ENCODE peak calls at places on chromosomes 2 and 18, in ten cellular contexts. U, G, V, H, S, I, N, W, O and R are unnamed samples.

GRCh38 chr2:113156278-113157107 is 17.3 kb upstream of the PSD4 start:
- DNase-seq in U (no peak), G (no peak), V (no peak), H (peak; percentile 7), S (no peak), I (no peak), N (no peak), W (no peak), O (no peak), R (no peak)

GRCh38 chr2:12607971-12608370 is 108.8 kb upstream of the TRIB2 start:
- DNase-seq in U (no peak), G (no peak), V (no peak), H (no peak), S (no peak), I (no peak), N (no peak), W (no peak), O (no peak), R (no peak)

GRCh38 chr2:150261691-150262090 is 225.8 kb downstream of the RND3 start:
- DNase-seq in U (no peak), G (no peak), V (no peak), H (no peak), S (no peak), I (no peak), N (no peak), W (no peak), O (no peak), R (no peak)

GRCh38 chr2:16666453-16666801 is 793 bp upstream of the CYRIA start:
- DNase-seq in U (no peak), G (no peak), V (no peak), H (no peak), S (no peak), I (peak; percentile 16), N (no peak), W (peak; percentile 36), O (no peak), R (no peak)

GRCh38 chr2:232365621-232366321 is 12.8 kb upstream of the ALPP start:
- DNase-seq in U (no peak), G (no peak), V (no peak), H (no peak), S (no peak), I (peak; percentile 63), N (no peak), W (no peak), O (no peak), R (no peak)

GRCh38 chr2:220572385-220572784 is 945.0 kb downstream of the SLC4A3 start:
- DNase-seq in U (peak; percentile 9), G (no peak), V (no peak), H (no peak), S (no peak), I (no peak), N (no peak), W (no peak), O (no peak), R (no peak)

GRCh38 chr2:36376319-36376765 is 20.8 kb downstream of the CRIM1 start:
- DNase-seq in U (no peak), G (peak; percentile 3), V (no peak), H (no peak), S (peak; percentile 80), I (peak; percentile 81), N (peak; percentile 79), W (no peak), O (peak; percentile 87), R (no peak)

GRCh38 chr2:12232876-12233275 is 483.9 kb upstream of the TRIB2 start:
- DNase-seq in U (no peak), G (no peak), V (no peak), H (no peak), S (no peak), I (no peak), N (no peak), W (no peak), O (no peak), R (no peak)

GRCh38 chr2:201218780-201219179 is 35.8 kb downstream of the CASP10 start:
- DNase-seq in U (no peak), G (no peak), V (no peak), H (no peak), S (no peak), I (no peak), N (no peak), W (no peak), O (no peak), R (no peak)

GRCh38 chr2:74836675-74837401 is 2.9 kb downstream of the HK2 start:
- DNase-seq in U (no peak), G (no peak), V (no peak), H (no peak), S (peak; percentile 44), I (no peak), N (no peak), W (peak; percentile 73), O (no peak), R (peak; percentile 70)

GRCh38 chr2:134178109-134178877 is 75.6 kb upstream of the MGAT5 start:
- DNase-seq in U (no peak), G (no peak), V (no peak), H (no peak), S (no peak), I (no peak), N (no peak), W (no peak), O (no peak), R (no peak)

GRCh38 chr2:237465515-237466227 is 21.4 kb upstream of the MLPH start:
- DNase-seq in U (peak; percentile 95), G (no peak), V (no peak), H (peak; percentile 62), S (no peak), I (no peak), N (no peak), W (no peak), O (peak; percentile 25), R (no peak)

GRCh38 chr18:41938445-41938844 is 16.6 kb upstream of the PIK3C3 start:
- DNase-seq in U (no peak), G (no peak), V (no peak), H (no peak), S (no peak), I (no peak), N (no peak), W (no peak), O (no peak), R (no peak)

GRCh38 chr2:163471947-163472346 is 263.9 kb downstream of the FIGN start:
- DNase-seq in U (no peak), G (no peak), V (no peak), H (no peak), S (no peak), I (peak; percentile 12), N (no peak), W (no peak), O (no peak), R (peak; percentile 2)

GRCh38 chr2:161419338-161419965 is 3.4 kb downstream of the TBR1 start:
- DNase-seq in U (no peak), G (no peak), V (no peak), H (no peak), S (no peak), I (no peak), N (no peak), W (no peak), O (no peak), R (no peak)

DNA sequence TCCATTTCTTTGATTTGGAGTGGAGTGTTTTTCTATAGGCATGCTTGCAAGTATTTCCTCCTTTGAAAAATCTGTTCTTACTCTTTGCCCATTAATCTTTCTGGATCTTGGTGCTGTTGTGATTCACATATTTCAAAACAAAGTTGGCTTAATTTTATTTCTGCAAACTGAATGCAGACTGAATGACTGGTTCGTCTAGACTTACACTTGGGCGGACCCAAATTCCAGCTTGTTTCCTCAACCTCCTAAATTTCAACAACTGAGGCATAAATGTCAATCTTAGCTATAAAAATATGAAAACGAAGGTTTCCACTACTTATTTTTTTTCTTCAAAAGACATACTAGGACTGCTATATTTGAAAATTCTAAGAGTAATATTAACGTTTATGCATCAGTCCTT is 59.0 kb downstream of the ANKRD44 start:
- DNase-seq in U (no peak), G (no peak), V (no peak), H (no peak), S (no peak), I (no peak), N (no peak), W (no peak), O (no peak), R (no peak)
- H3K27ac ChIP-seq in U (no peak overlapping the region), G (no peak overlapping the region), V (peak overlapping the region; percentile 15), H (no peak overlapping the region), S (no peak overlapping the region), I (no peak overlapping the region), N (no peak overlapping the region), W (no peak overlapping the region), O (peak overlapping the region; percentile 8), R (no peak overlapping the region)

GRCh38 chr2:60445684-60446184 is 107.7 kb downstream of the BCL11A start:
- DNase-seq in U (no peak), G (no peak), V (no peak), H (no peak), S (no peak), I (no peak), N (no peak), W (no peak), O (no peak), R (no peak)
- H3K27ac ChIP-seq in U (no peak overlapping the region), G (no peak overlapping the region), V (no peak overlapping the region), H (no peak overlapping the region), S (no peak overlapping the region), I (no peak overlapping the region), N (no peak overlapping the region), W (no peak overlapping the region), O (no peak overlapping the region), R (no peak overlapping the region)

DNA sequence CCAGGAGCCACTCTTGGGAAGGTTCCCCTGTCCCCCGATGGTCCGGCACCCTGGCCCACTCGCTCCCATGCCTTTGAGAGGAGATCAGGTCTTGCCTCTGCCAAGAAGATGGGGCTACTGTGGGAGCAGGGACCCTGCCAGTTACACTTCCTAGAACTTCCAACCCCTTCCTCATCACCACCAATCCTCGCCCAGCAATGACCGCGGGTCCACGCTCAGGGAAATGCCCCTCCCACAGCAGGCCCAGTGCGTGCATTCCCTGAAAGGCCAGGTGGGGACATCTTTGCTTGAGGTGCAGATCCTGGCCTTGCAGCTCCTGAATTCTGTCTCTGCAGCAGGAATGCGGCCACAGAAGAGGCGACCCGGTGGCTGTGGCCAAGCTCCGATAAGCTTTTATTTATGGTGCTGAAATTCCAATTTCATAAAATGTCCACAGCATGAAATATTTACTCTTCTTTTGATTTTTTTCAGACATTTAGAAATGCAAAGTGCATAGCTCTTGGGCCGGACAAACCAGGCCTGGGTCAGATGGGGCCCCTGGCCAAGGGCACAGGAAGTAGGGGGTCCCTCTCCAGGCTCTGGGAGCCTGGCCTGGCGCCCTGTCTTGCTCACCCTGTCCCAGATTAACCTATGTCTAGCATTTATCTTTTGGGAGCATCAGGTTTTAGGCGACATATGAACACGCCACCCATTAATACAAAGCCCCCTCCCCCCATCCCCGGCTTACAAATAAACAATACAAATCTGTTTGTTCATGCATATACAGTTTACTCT is 29.8 kb downstream of the PXDN start:
- DNase-seq in U (no peak), G (no peak), V (no peak), H (no peak), S (no peak), I (no peak), N (no peak), W (no peak), O (no peak), R (no peak)
- H3K27ac ChIP-seq in U (peak overlapping the region; percentile 79), G (no peak overlapping the region), V (no peak overlapping the region), H (peak overlapping the region; percentile 79), S (peak overlapping the region; percentile 73), I (no peak overlapping the region), N (peak overlapping the region; percentile 67), W (no peak overlapping the region), O (peak overlapping the region; percentile 42), R (no peak overlapping the region)

DNA sequence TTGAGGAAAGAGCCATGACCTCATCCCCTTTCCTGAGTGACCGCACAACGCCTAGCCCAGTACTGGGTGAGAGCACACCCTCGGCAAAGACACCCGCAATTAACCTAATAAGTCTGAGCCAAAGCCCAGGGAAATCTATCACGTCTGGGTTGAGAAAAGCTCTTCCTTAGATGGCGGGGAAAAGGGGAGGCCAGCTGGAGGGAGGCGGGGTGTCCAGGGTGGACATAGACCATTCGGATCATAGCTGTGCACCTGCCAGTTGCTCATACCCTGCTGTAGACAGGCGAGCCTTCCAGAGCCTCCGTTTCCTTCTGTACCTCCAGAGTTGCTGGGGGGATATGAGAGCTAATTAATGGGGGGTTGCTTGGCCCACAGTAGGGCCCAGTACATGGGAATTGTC is 93.8 kb upstream of the MCFD2 start:
- DNase-seq in U (no peak), G (no peak), V (no peak), H (no peak), S (no peak), I (no peak), N (no peak), W (no peak), O (no peak), R (no peak)
- H3K27ac ChIP-seq in U (no peak overlapping the region), G (peak overlapping the region; percentile 76), V (no peak overlapping the region), H (peak overlapping the region; percentile 92), S (peak overlapping the region; percentile 92), I (no peak overlapping the region), N (peak overlapping the region; percentile 55), W (no peak overlapping the region), O (peak overlapping the region; percentile 79), R (no peak overlapping the region)